ENCODE peak calls at places on chromosomes 4 and X, in six cellular contexts. One of them, this sample, is unnamed.

GRCh38 chrX:130916636-130917422 is 13.8 kb upstream of the ENOX2 start:
- DNase-seq in trophoblast cell: peak; percentile 64
- DNase-seq in mesendoderm: peak; percentile 58
- DNase-seq in H9: peak; percentile 45
- DNase-seq in H1: no peak
- DNase-seq in IMR-90: peak; percentile 54
- DNase-seq in this sample: peak; percentile 54

GRCh38 chrX:132257116-132257515 is 37.9 kb upstream of the RAP2C start:
- DNase-seq in trophoblast cell: no peak
- DNase-seq in IMR-90: peak; percentile 58
- DNase-seq in H9: no peak
- DNase-seq in H1: no peak
- DNase-seq in mesendoderm: no peak
- DNase-seq in this sample: no peak

GRCh38 chr4:125358453-125358852 is 43.7 kb downstream of the FAT4 start:
- DNase-seq in H1: no peak
- DNase-seq in mesendoderm: peak; percentile 57
- DNase-seq in H9: peak; percentile 50
- DNase-seq in IMR-90: no peak
- DNase-seq in trophoblast cell: no peak
- DNase-seq in this sample: no peak

GRCh38 chr4:40908297-40908696 is 158.5 kb downstream of the NSUN7 start:
- DNase-seq in H9: peak; percentile 76
- DNase-seq in IMR-90: no peak
- DNase-seq in H1: peak; percentile 9
- DNase-seq in trophoblast cell: peak; percentile 62
- DNase-seq in mesendoderm: peak; percentile 79
- DNase-seq in this sample: no peak

GRCh38 chr4:177008836-177009501 is 216.2 kb upstream of the VEGFC start:
- DNase-seq in mesendoderm: no peak
- DNase-seq in H9: no peak
- DNase-seq in trophoblast cell: no peak
- DNase-seq in IMR-90: peak; percentile 13
- DNase-seq in H1: no peak
- DNase-seq in this sample: no peak

GRCh38 chr4:865572-865971 is 39.6 kb upstream of the CPLX1 start:
- DNase-seq in H9: no peak
- DNase-seq in H1: no peak
- DNase-seq in IMR-90: no peak
- DNase-seq in trophoblast cell: no peak
- DNase-seq in mesendoderm: no peak
- DNase-seq in this sample: no peak

GRCh38 chr4:94961420-94961819 is 203.7 kb downstream of the BMPR1B start:
- DNase-seq in mesendoderm: no peak
- DNase-seq in H9: no peak
- DNase-seq in IMR-90: peak; percentile 36
- DNase-seq in trophoblast cell: no peak
- DNase-seq in H1: no peak
- DNase-seq in this sample: no peak

GRCh38 chr4:1980561-1981041 is 28.2 kb downstream of the NELFA start:
- DNase-seq in IMR-90: no peak
- DNase-seq in H9: no peak
- DNase-seq in mesendoderm: no peak
- DNase-seq in H1: no peak
- DNase-seq in trophoblast cell: no peak
- DNase-seq in this sample: no peak

GRCh38 chr4:55407119-55407518 is 11.4 kb downstream of the TMEM165 start:
- DNase-seq in IMR-90: no peak
- DNase-seq in H9: no peak
- DNase-seq in H1: no peak
- DNase-seq in mesendoderm: no peak
- DNase-seq in trophoblast cell: no peak
- DNase-seq in this sample: no peak

GRCh38 chrX:143854006-143854405 is 29.9 kb upstream of the UBE2NL start:
- DNase-seq in IMR-90: peak; percentile 11
- DNase-seq in H1: no peak
- DNase-seq in trophoblast cell: no peak
- DNase-seq in mesendoderm: no peak
- DNase-seq in H9: no peak
- DNase-seq in this sample: peak; percentile 64

GRCh38 chr4:742742-743311 is 37.2 kb downstream of the PCGF3 start:
- DNase-seq in IMR-90: peak; percentile 42
- DNase-seq in mesendoderm: peak; percentile 65
- DNase-seq in H9: peak; percentile 79
- DNase-seq in trophoblast cell: peak; percentile 79
- DNase-seq in H1: no peak
- DNase-seq in this sample: peak; percentile 65

GRCh38 chr4:139556735-139557505 is 901 bp upstream of the SETD7 start:
- DNase-seq in H1: no peak
- DNase-seq in IMR-90: no peak
- DNase-seq in trophoblast cell: peak; percentile 52
- DNase-seq in mesendoderm: peak; percentile 81
- DNase-seq in H9: peak; percentile 64
- DNase-seq in this sample: peak; percentile 58

GRCh38 chrX:85828771-85829170 is 218.6 kb downstream of the CHM start:
- DNase-seq in mesendoderm: no peak
- DNase-seq in trophoblast cell: no peak
- DNase-seq in H9: no peak
- DNase-seq in IMR-90: no peak
- DNase-seq in H1: no peak
- DNase-seq in this sample: no peak

GRCh38 chr4:80184791-80185756 is 12.2 kb upstream of the PRDM8 start:
- DNase-seq in H9: peak; percentile 63
- DNase-seq in trophoblast cell: no peak
- DNase-seq in IMR-90: no peak
- DNase-seq in H1: no peak
- DNase-seq in mesendoderm: peak; percentile 8
- DNase-seq in this sample: peak; percentile 42

GRCh38 chr4:145936142-145937020 is 2.2 kb downstream of the ZNF827 start:
- DNase-seq in H1: no peak
- DNase-seq in trophoblast cell: peak; percentile 45
- DNase-seq in IMR-90: peak; percentile 73
- DNase-seq in mesendoderm: peak; percentile 94
- DNase-seq in H9: peak; percentile 74
- DNase-seq in this sample: peak; percentile 85

GRCh38 chr4:145937021-145937861 is 1.4 kb downstream of the ZNF827 start:
- DNase-seq in H1: no peak
- DNase-seq in trophoblast cell: peak; percentile 47
- DNase-seq in IMR-90: peak; percentile 57
- DNase-seq in mesendoderm: peak; percentile 83
- DNase-seq in H9: peak; percentile 56
- DNase-seq in this sample: peak; percentile 77

GRCh38 chr4:145935253-145936141 is 3.1 kb downstream of the ZNF827 start:
- DNase-seq in H1: no peak
- DNase-seq in H9: peak; percentile 62
- DNase-seq in IMR-90: no peak
- DNase-seq in trophoblast cell: no peak
- DNase-seq in mesendoderm: peak; percentile 79
- DNase-seq in this sample: no peak

GRCh38 chr4:145933134-145933533 is 5.5 kb downstream of the ZNF827 start:
- DNase-seq in H1: no peak
- DNase-seq in mesendoderm: no peak
- DNase-seq in trophoblast cell: no peak
- DNase-seq in H9: no peak
- DNase-seq in IMR-90: peak; percentile 45
- DNase-seq in this sample: no peak

DNA sequence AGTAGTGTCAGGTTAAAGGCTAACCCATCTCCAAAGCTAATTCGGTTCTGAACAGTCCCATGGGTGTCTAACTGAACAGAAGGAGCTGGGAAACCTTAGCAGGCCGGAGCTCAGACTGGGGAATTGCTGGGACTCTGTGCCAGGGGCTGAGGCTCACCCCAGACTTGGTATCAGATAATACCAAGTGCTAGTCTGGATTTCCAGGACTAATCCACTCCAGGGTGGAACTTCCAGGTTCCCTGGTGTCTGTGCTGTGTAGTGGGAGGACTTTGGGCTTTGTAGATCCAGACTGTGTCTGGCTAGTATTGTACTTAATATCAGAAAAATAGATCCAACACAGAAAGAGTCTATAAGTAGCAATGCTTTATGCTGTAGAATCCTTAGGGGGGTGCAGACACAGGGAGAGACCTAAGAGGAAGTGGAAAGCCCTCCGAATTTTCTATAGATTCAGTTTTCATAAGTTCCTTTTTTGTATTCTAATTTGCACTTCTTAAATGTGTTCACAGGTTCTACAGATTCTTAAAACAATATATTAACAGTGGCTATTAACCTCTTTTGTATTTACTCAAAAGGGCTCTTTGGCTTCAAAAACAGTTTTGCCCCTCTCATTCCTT is 4.1 kb downstream of the ZNF827 start:
- DNase-seq in H1: no peak
- DNase-seq in IMR-90: no peak
- DNase-seq in trophoblast cell: no peak
- DNase-seq in mesendoderm: no peak
- DNase-seq in H9: no peak
- DNase-seq in this sample: no peak
- H3K27ac ChIP-seq in H1: no peak overlapping the region
- H3K27ac ChIP-seq in IMR-90: peak overlapping the region; percentile 2
- H3K27ac ChIP-seq in trophoblast cell: no peak overlapping the region
- H3K27ac ChIP-seq in mesendoderm: no peak overlapping the region
- H3K27ac ChIP-seq in H9: no peak overlapping the region
- H3K27ac ChIP-seq in this sample: no peak overlapping the region

DNA sequence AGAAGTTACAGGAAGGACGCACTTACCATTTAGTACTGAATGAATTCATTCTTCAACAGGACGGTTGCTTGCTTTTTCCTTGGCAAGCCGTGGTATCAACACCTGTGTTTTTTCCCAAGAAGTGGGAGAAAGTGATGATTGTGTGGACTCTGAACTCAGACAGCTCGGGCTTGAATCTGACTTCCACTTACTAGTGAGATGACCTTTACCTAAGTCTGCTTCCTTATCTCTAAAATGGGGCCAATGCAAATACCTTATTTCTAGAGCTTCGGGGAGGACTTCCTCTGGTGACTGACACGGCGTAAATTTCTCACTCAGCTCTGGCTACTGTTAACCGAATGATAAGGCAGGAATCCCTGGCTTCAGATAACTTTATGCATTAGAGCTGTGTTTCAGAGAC is 146.8 kb upstream of the RBPJ start:
- DNase-seq in H9: no peak
- DNase-seq in trophoblast cell: no peak
- DNase-seq in IMR-90: no peak
- DNase-seq in H1: no peak
- DNase-seq in mesendoderm: peak; percentile 60
- DNase-seq in this sample: no peak
- H3K4me2 ChIP-seq in H9: no peak overlapping the region
- H3K4me2 ChIP-seq in trophoblast cell: no peak overlapping the region
- H3K4me2 ChIP-seq in IMR-90: peak overlapping the region; percentile 52
- H3K4me2 ChIP-seq in H1: no peak overlapping the region
- H3K4me2 ChIP-seq in mesendoderm: no peak overlapping the region
- H3K4me2 ChIP-seq in this sample: no peak overlapping the region

DNA sequence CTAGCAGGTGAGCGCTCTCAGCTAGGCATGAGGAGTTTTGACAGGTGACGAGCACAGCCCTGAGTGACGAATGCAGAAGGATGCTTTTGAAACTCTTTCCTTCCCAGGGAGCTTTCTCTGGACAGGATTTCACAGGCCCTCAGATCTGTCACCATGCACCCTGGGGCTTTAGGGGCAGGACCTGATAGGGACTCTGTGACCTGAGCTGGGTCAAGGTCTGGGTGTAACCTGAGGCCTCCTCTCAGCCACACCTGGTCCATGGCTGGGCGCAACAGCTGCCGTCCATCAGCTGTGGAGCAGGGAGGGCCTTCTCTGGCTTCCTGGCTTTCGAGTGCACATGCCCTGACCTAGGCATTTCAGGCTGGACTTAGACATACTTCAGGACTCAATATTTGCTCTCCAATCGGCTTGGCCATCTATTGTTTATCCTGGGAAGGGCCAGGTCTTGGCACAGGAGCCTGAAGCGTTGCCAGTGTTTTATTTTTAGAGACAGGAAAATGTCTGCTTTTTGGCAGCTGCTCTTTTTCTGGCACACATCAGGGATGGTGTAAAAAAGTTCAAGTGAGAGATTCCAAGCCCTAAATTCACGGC is 56.4 kb downstream of the C4orf51 start:
- DNase-seq in H9: no peak
- DNase-seq in trophoblast cell: peak; percentile 84
- DNase-seq in mesendoderm: peak; percentile 63
- DNase-seq in IMR-90: no peak
- DNase-seq in H1: no peak
- DNase-seq in this sample: peak; percentile 2
- H3K4ac ChIP-seq in H9: no peak overlapping the region
- H3K4ac ChIP-seq in trophoblast cell: no peak overlapping the region
- H3K4ac ChIP-seq in mesendoderm: peak overlapping the region; percentile 85
- H3K4ac ChIP-seq in IMR-90: peak overlapping the region; percentile 97
- H3K4ac ChIP-seq in H1: no peak overlapping the region
- H3K4ac ChIP-seq in this sample: no peak overlapping the region

GRCh38 chrX:110578270-110578669 is 217.3 kb downstream of the CHRDL1 start:
- DNase-seq in mesendoderm: no peak
- DNase-seq in trophoblast cell: no peak
- DNase-seq in H1: no peak
- DNase-seq in H9: no peak
- DNase-seq in IMR-90: no peak
- DNase-seq in this sample: no peak
- H3K27ac ChIP-seq in mesendoderm: no peak overlapping the region
- H3K27ac ChIP-seq in trophoblast cell: no peak overlapping the region
- H3K27ac ChIP-seq in H1: no peak overlapping the region
- H3K27ac ChIP-seq in H9: no peak overlapping the region
- H3K27ac ChIP-seq in IMR-90: no peak overlapping the region
- H3K27ac ChIP-seq in this sample: no peak overlapping the region